ENCODE peak calls at places on chromosomes 3 and 15, in four cellular contexts. T, X, F and S are unnamed samples.

GRCh38 chr3:109187390-109187789 is 50.9 kb downstream of the C3orf85 start:
- DNase-seq in F (no peak), X (no peak), T (no peak), S (no peak)

GRCh38 chr15:69604050-69604378 is 151.4 kb downstream of the RPLP1 start:
- DNase-seq in T (no peak), F (peak), X (peak), S (no peak)

GRCh38 chr3:48240711-48241491 is at the start of gene ZNF589:
- DNase-seq in F (peak), X (peak), T (peak), S (peak)

GRCh38 chr3:70726966-70727365 is 414.5 kb upstream of the MDFIC2 start:
- DNase-seq in X (no peak), F (no peak), T (no peak), S (no peak)

GRCh38 chr3:139638518-139638917 is 39.3 kb downstream of the NMNAT3 start:
- DNase-seq in F (no peak), T (no peak), X (no peak), S (no peak)

GRCh38 chr3:183038764-183039163 is 58.4 kb upstream of the DCUN1D1 start:
- DNase-seq in F (no peak), X (no peak), T (no peak), S (no peak)

GRCh38 chr3:70011582-70011981 is 12.0 kb downstream of the SAMMSON start:
- DNase-seq in T (no peak), X (no peak), F (no peak), S (no peak)

GRCh38 chr3:10344147-10344943 is 23.4 kb upstream of the SEC13 start:
- DNase-seq in F (peak), T (no peak), X (peak), S (peak)